ENCODE peak calls at places on chromosomes 7 and 10, in four cellular contexts. J is stomach, P is right lobe of liver, O is suprapubic skin. U is an unnamed sample.
A peak's percentile ranks its signal among the peaks of the same experiment; 100 is the strongest.

GRCh38 chr10:101067356-101068083 is 5.7 kb downstream of the KAZALD1 start:
- DNase-seq in O (peak; percentile 85), P (no peak), J (peak; percentile 82), U (no peak)

GRCh38 chr10:117920956-117921355 is 125.8 kb downstream of the RAB11FIP2 start:
- DNase-seq in P (no peak), J (no peak), O (no peak), U (no peak)

GRCh38 chr10:47286591-47287325 is 13.2 kb upstream of the GDF10 start:
- DNase-seq in O (no peak), P (no peak), J (no peak), U (no peak)

GRCh38 chr10:132707776-132708171 is 78.2 kb downstream of the NKX6-2 start:
- DNase-seq in P (peak; percentile 31), J (no peak), O (peak; percentile 45), U (no peak)

GRCh38 chr7:24825931-24826661 is 68.8 kb upstream of the GSDME start:
- DNase-seq in P (no peak), O (no peak), J (peak; percentile 47), U (no peak)

GRCh38 chr10:130441041-130441440 is 304.9 kb downstream of the GLRX3 start:
- DNase-seq in P (no peak), O (no peak), J (no peak), U (no peak)

GRCh38 chr10:125521721-125522680 is 161.0 kb downstream of the TEX36 start:
- DNase-seq in P (no peak), J (no peak), O (no peak), U (peak; percentile 55)

GRCh38 chr7:79968249-79968648 is 166.4 kb upstream of the GNAI1 start:
- DNase-seq in P (no peak), J (no peak), O (no peak), U (peak; percentile 13)

GRCh38 chr7:118306771-118307170 is 82.3 kb downstream of the ANKRD7 start:
- DNase-seq in J (no peak), P (no peak), O (no peak), U (no peak)

GRCh38 chr7:141073641-141074161 is at the start of gene TMEM178B:
- DNase-seq in O (no peak), P (no peak), J (no peak), U (no peak)

GRCh38 chr10:82529064-82529463 is 654.1 kb downstream of the NRG3 start:
- DNase-seq in P (no peak), O (no peak), J (no peak), U (no peak)

GRCh38 chr10:133230387-133231195 is 574 bp downstream of the UTF1 start:
- DNase-seq in P (no peak), O (no peak), J (no peak), U (no peak)

GRCh38 chr7:28953628-28954027 is 4.5 kb downstream of the TRIL start:
- DNase-seq in O (no peak), P (no peak), J (no peak), U (no peak)

GRCh38 chr10:34906021-34906965 is 91.2 kb upstream of the PARD3 start:
- DNase-seq in O (no peak), J (no peak), P (no peak), U (no peak)

GRCh38 chr7:151817315-151817690 is 59.6 kb downstream of the PRKAG2 start:
- DNase-seq in O (no peak), J (no peak), P (peak; percentile 35), U (no peak)

GRCh38 chr7:34042406-34042805 is 137.1 kb downstream of the BMPER start:
- DNase-seq in P (no peak), J (no peak), O (no peak), U (no peak)

GRCh38 chr7:78039791-78040776 is 241.5 kb downstream of the PHTF2 start:
- DNase-seq in P (no peak), O (no peak), J (peak; percentile 31), U (peak; percentile 61)

GRCh38 chr7:80588591-80588990 is 49.9 kb upstream of the CD36 start:
- DNase-seq in P (no peak), J (no peak), O (no peak), U (no peak)

GRCh38 chr7:135661311-135662122 is 797 bp upstream of the STMP1 start:
- DNase-seq in O (no peak), P (no peak), J (peak; percentile 30), U (no peak)

GRCh38 chr7:29991937-29992336 is 2.3 kb upstream of the SCRN1 start:
- DNase-seq in P (no peak), O (no peak), J (no peak), U (no peak)

GRCh38 chr10:103917326-103918052 is 495 bp downstream of the STN1 start:
- DNase-seq in J (peak; percentile 53), O (peak; percentile 82), P (peak; percentile 72), U (no peak)

GRCh38 chr10:123507298-123507697 is 158.9 kb upstream of the GPR26 start:
- DNase-seq in J (no peak), O (no peak), P (no peak), U (no peak)

GRCh38 chr7:151399906-151400305 is 9.9 kb downstream of the WDR86 start:
- DNase-seq in O (peak; percentile 44), P (peak; percentile 46), J (no peak), U (no peak)

GRCh38 chr7:142303650-142304049 is 45.8 kb upstream of the PRSS58 start:
- DNase-seq in P (no peak), O (no peak), J (no peak), U (peak; percentile 37)

GRCh38 chr7:158487546-158488224 is 99.9 kb downstream of the PTPRN2 start:
- DNase-seq in O (no peak), P (no peak), J (no peak), U (no peak)

GRCh38 chr10:123614888-123615287 is 51.3 kb upstream of the GPR26 start:
- DNase-seq in P (peak; percentile 64), J (peak; percentile 64), O (no peak), U (peak; percentile 82)

GRCh38 chr10:76035728-76036409 is 604.4 kb downstream of the LRMDA start:
- DNase-seq in P (no peak), J (no peak), O (no peak), U (no peak)

GRCh38 chr7:88226886-88227516 is 7.2 kb upstream of the SRI start:
- DNase-seq in P (peak; percentile 89), J (peak; percentile 60), O (no peak), U (no peak)

GRCh38 chr10:6083523-6084475 is 5.0 kb upstream of the RBM17 start:
- DNase-seq in J (no peak), P (no peak), O (no peak), U (no peak)

DNA sequence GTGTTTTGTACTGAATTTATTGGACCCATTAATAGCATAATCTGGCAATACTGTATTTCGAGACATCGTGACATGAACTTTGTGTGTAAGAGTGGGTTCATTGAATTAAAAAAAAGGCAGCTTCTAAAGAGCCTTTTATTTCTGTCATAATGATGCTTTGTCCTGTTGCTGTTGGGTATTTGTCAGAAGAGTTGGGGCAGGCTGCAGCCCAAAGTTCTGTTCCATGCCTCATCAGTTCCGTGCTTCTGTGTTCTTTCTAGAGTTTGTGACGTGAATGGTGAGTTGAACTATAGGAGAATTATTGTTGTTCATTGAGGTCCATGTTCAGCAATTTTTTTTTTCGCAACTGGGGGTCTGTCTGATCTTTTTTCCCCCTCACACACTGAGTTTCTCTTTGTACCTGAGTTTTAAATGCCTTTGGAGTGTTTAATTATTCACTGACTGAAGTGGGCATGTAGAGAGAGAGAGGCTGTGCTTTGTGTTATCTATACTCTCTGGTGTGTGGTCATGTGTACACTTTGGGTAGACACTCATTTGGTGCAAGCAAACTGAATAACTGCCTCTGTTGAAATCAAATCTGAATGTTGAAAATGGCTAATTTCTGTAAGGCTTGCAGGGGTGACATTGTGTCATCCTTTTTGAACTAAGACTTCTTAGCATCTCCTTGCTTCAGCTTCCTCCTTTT is 69.8 kb downstream of the ADD3 start:
- DNase-seq in P (no peak), O (no peak), J (no peak), U (no peak)
- H3K4me1 ChIP-seq in P (no peaks in the 10 kb centered on the region), O (peaks cover 70% of the 10 kb centered on the region), J (peaks cover 49% of the 10 kb centered on the region), U (peaks cover 3% of the 10 kb centered on the region)

DNA sequence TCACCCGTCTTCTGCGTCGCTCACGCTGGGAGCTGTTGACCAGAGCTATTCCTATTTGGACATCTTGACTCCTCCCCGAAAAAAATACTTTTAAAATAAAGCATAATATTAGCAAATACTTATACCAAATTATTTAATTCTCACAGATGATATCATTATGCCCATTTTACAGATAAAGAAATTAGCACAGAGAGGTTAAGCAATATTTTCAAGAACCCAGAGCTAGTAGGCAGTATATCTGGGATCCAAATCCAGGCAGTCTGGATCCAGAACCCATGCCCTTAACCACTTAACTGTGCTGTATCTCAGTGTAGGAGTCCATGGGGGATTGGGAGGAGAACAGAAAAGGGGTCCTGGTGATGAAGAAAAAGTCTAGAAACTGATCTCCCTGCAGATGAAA is 6.1 kb downstream of the IQUB start:
- DNase-seq in P (no peak), O (no peak), J (no peak), U (no peak)
- H3K27me3 ChIP-seq in P (no peaks in the 10 kb centered on the region), O (no peaks in the 10 kb centered on the region), J (peaks cover 28% of the 10 kb centered on the region), U (no peaks in the 10 kb centered on the region)

GRCh38 chr7:129864042-129864441 is 88.7 kb downstream of the UBE2H start:
- DNase-seq in O (no peak), J (peak; percentile 54), P (no peak), U (no peak)
- H3K4me1 ChIP-seq in O (peaks cover 53% of the 10 kb centered on the region), J (peaks cover 64% of the 10 kb centered on the region), P (peaks cover 2% of the 10 kb centered on the region), U (peaks cover 2% of the 10 kb centered on the region)

GRCh38 chr7:121330053-121330833 is 1.4 kb downstream of the WNT16 start:
- DNase-seq in O (no peak), J (no peak), P (no peak), U (no peak)
- H3K27me3 ChIP-seq in O (peaks cover 77% of the 10 kb centered on the region), J (peaks cover 84% of the 10 kb centered on the region), P (peaks cover 40% of the 10 kb centered on the region), U (peaks cover 7% of the 10 kb centered on the region)

GRCh38 chr7:130927062-130927461 is 193.1 kb upstream of the KLF14 start:
- DNase-seq in J (no peak), O (no peak), P (no peak), U (no peak)

GRCh38 chr7:130927564-130927963 is 193.6 kb upstream of the KLF14 start:
- DNase-seq in O (no peak), J (no peak), P (no peak), U (no peak)

GRCh38 chr7:130925136-130925794 is 191.3 kb upstream of the KLF14 start:
- DNase-seq in O (no peak), J (no peak), P (no peak), U (no peak)

GRCh38 chr7:130923930-130924329 is 189.9 kb upstream of the KLF14 start:
- DNase-seq in J (no peak), P (no peak), O (no peak), U (no peak)

GRCh38 chr7:130926021-130926691 is 192.1 kb upstream of the KLF14 start:
- DNase-seq in J (no peak), O (no peak), P (no peak), U (no peak)
- H3K4me1 ChIP-seq in J (peaks cover 30% of the 10 kb centered on the region), O (peaks cover 55% of the 10 kb centered on the region), P (no peaks in the 10 kb centered on the region), U (peaks cover 6% of the 10 kb centered on the region)

DNA sequence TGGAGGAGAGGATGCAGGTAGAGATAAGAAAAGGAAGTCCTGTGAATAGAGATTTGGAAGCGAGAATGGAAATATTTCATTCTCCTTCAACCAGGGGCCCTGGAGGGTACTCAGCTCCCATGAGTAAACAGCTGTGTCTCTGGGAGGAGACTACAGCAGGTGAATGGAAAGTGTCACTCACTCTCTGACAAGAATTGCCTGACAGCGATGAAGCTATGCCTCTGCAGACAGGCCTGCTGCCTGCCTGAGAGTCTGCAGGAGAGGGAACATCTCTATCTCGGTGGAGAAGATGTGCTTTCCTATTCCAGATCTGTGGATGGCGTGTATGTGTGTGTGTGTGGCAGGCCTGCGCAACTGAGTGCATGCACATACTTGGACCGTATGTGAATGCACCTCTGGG is 4.8 kb upstream of the ADCYAP1R1 start:
- DNase-seq in P (no peak), O (no peak), J (no peak), U (no peak)
- H3K27me3 ChIP-seq in P (no peaks in the 10 kb centered on the region), O (peaks cover 37% of the 10 kb centered on the region), J (peaks cover 58% of the 10 kb centered on the region), U (no peaks in the 10 kb centered on the region)